ENCODE peak calls at places on chromosome 18, in ten cellular contexts. O is HEK293T; M is stimulated activated CD8-positive, alpha-beta memory T cell treated with anti-CD3 and anti-CD28 coated beads, Interleukin-15, amount 100 ng/mL, for 4 hours; B is activated naive CD4-positive, alpha-beta T cell treated with anti-CD3 and anti-CD28 coated beads for 36 hours; L is A549; D is lung; T is myocyte; G is heart right ventricle; A is neural crest cell; K is fibroblast of lung. C is an unnamed sample.

GRCh38 chr18:23452347-23452727 is 750 bp upstream of the RIOK3 start:
- DNase-seq in L (no peak), B (no peak), M (no peak), T (no peak), O (no peak), A (no peak), D (no peak), K (no peak), G (no peak), C (no peak)

GRCh38 chr18:46332956-46333355 is 228.8 kb downstream of the HAUS1 start:
- DNase-seq in T (no peak), G (peak), L (no peak), A (peak), D (no peak), M (no peak), O (no peak), K (no peak), B (peak), C (no peak)

GRCh38 chr18:50602466-50602865 is 42.6 kb downstream of the MAPK4 start:
- DNase-seq in B (no peak), D (no peak), A (no peak), M (no peak), T (no peak), K (peak), G (no peak), O (no peak), L (no peak), C (no peak)

GRCh38 chr18:53541924-53542323 is 682.5 kb downstream of the MBD2 start:
- DNase-seq in A (no peak), L (no peak), O (no peak), T (no peak), D (no peak), B (no peak), G (no peak), M (no peak), K (no peak), C (no peak)

GRCh38 chr18:63319383-63320040 is at the start of gene BCL2:
- DNase-seq in G (peak), A (peak), T (peak), L (peak), D (peak), O (peak), B (peak), K (peak), M (no peak), C (no peak)

GRCh38 chr18:32530947-32531651 is 60.4 kb upstream of the GAREM1 start:
- DNase-seq in T (peak), L (peak), K (peak), O (peak), D (no peak), A (no peak), G (no peak), M (no peak), B (peak), C (peak)

GRCh38 chr18:74219056-74219455 is 70.7 kb downstream of the TIMM21 start:
- DNase-seq in G (no peak), A (no peak), L (no peak), T (no peak), K (no peak), O (no peak), D (no peak), M (no peak), B (no peak), C (no peak)

GRCh38 chr18:25223899-25224607 is 127.9 kb downstream of the ZNF521 start:
- DNase-seq in M (no peak), T (no peak), L (no peak), G (no peak), O (no peak), K (no peak), D (no peak), B (no peak), A (no peak), C (no peak)

GRCh38 chr18:23269931-23270330 is 134.6 kb downstream of the CABLES1 start:
- DNase-seq in K (no peak), A (no peak), L (no peak), T (no peak), B (no peak), O (no peak), M (no peak), G (no peak), D (no peak), C (no peak)

GRCh38 chr18:44309185-44309584 is 371.5 kb upstream of the SETBP1 start:
- DNase-seq in K (peak), L (no peak), A (no peak), D (no peak), B (no peak), O (no peak), M (no peak), T (peak), G (no peak), C (peak)

GRCh38 chr18:44564922-44565321 is 115.8 kb upstream of the SETBP1 start:
- DNase-seq in O (no peak), A (no peak), T (peak), B (no peak), M (no peak), L (no peak), K (peak), D (no peak), G (no peak), C (no peak)

GRCh38 chr18:3612315-3612714 is 162.3 kb downstream of the TGIF1 start:
- DNase-seq in O (no peak), A (no peak), G (no peak), B (no peak), K (no peak), T (no peak), D (no peak), L (peak), M (no peak), C (no peak)

GRCh38 chr18:59502222-59502898 is 143.3 kb upstream of the LMAN1 start:
- DNase-seq in T (peak), G (peak), D (peak), O (peak), M (no peak), A (no peak), K (peak), B (no peak), L (no peak), C (peak)

GRCh38 chr18:79677221-79677620 is 2.4 kb upstream of the CTDP1 start:
- DNase-seq in O (no peak), K (no peak), G (no peak), A (no peak), B (no peak), M (no peak), D (no peak), L (no peak), T (no peak), C (no peak)

GRCh38 chr18:63131106-63131943 is 188.2 kb downstream of the BCL2 start:
- DNase-seq in M (no peak), L (peak), A (peak), G (peak), O (peak), T (peak), D (no peak), K (peak), B (peak), C (peak)

GRCh38 chr18:61575419-61575818 is 242.2 kb downstream of the CDH20 start:
- DNase-seq in O (no peak), T (no peak), A (no peak), G (no peak), B (no peak), M (no peak), L (no peak), D (no peak), K (peak), C (no peak)

GRCh38 chr18:27600245-27600644 is 415.1 kb upstream of the CHST9 start:
- DNase-seq in B (no peak), T (no peak), D (no peak), K (no peak), G (no peak), L (no peak), A (no peak), M (no peak), O (no peak), C (no peak)

GRCh38 chr18:64318547-64318946 is 169.7 kb upstream of the LINC00305 start:
- DNase-seq in M (no peak), O (no peak), B (no peak), K (no peak), T (no peak), L (no peak), A (no peak), G (no peak), D (no peak), C (no peak)

GRCh38 chr18:61639886-61640285 is 252.9 kb downstream of the RNF152 start:
- DNase-seq in O (no peak), B (no peak), A (no peak), G (no peak), M (no peak), D (no peak), L (no peak), K (no peak), T (no peak), C (no peak)

GRCh38 chr18:7155092-7155491 is 37.5 kb upstream of the LAMA1 start:
- DNase-seq in M (no peak), K (no peak), D (no peak), A (no peak), O (no peak), G (no peak), B (no peak), T (no peak), L (no peak), C (no peak)